ENCODE peak calls at places on chromosomes 6 and 20, in six cellular contexts. One of them, this sample, is unnamed.
A peak's percentile ranks its signal among the peaks of the same experiment; 100 is the strongest.

GRCh38 chr20:14711681-14712080 is 374.3 kb upstream of the FLRT3 start:
- DNase-seq in WERI-Rb-1: no peak
- DNase-seq in cardiac muscle cell: no peak
- DNase-seq in Panc1: no peak
- DNase-seq in keratinocyte: no peak
- DNase-seq in neural progenitor cell: peak; percentile 65
- DNase-seq in this sample: no peak

GRCh38 chr6:41231246-41231645 is 3.1 kb downstream of the TREML4 start:
- DNase-seq in cardiac muscle cell: no peak
- DNase-seq in Panc1: no peak
- DNase-seq in WERI-Rb-1: no peak
- DNase-seq in keratinocyte: no peak
- DNase-seq in neural progenitor cell: no peak
- DNase-seq in this sample: no peak

GRCh38 chr6:158818008-158818579 is 1.1 kb downstream of the EZR start:
- DNase-seq in cardiac muscle cell: peak; percentile 75
- DNase-seq in keratinocyte: no peak
- DNase-seq in WERI-Rb-1: peak; percentile 80
- DNase-seq in neural progenitor cell: peak; percentile 92
- DNase-seq in Panc1: no peak
- DNase-seq in this sample: peak; percentile 76

GRCh38 chr6:90277301-90278011 is 19.2 kb downstream of the BACH2 start:
- DNase-seq in keratinocyte: no peak
- DNase-seq in Panc1: no peak
- DNase-seq in neural progenitor cell: no peak
- DNase-seq in cardiac muscle cell: peak; percentile 33
- DNase-seq in WERI-Rb-1: no peak
- DNase-seq in this sample: no peak

GRCh38 chr6:16130437-16130891 is 1.6 kb downstream of the MYLIP start:
- DNase-seq in Panc1: no peak
- DNase-seq in cardiac muscle cell: peak; percentile 8
- DNase-seq in keratinocyte: no peak
- DNase-seq in WERI-Rb-1: peak; percentile 37
- DNase-seq in neural progenitor cell: peak; percentile 10
- DNase-seq in this sample: no peak

GRCh38 chr6:2783188-2783957 is 18.2 kb downstream of the WRNIP1 start:
- DNase-seq in keratinocyte: no peak
- DNase-seq in WERI-Rb-1: peak; percentile 60
- DNase-seq in cardiac muscle cell: no peak
- DNase-seq in Panc1: no peak
- DNase-seq in neural progenitor cell: peak; percentile 30
- DNase-seq in this sample: no peak

GRCh38 chr6:46925563-46926253 is 4.0 kb upstream of the ADGRF5 start:
- DNase-seq in cardiac muscle cell: peak; percentile 92
- DNase-seq in neural progenitor cell: no peak
- DNase-seq in WERI-Rb-1: no peak
- DNase-seq in Panc1: peak; percentile 28
- DNase-seq in keratinocyte: peak; percentile 21
- DNase-seq in this sample: no peak

GRCh38 chr6:127606131-127606562 is 29.2 kb downstream of the C6orf58 start:
- DNase-seq in cardiac muscle cell: peak; percentile 50
- DNase-seq in neural progenitor cell: peak; percentile 67
- DNase-seq in Panc1: no peak
- DNase-seq in keratinocyte: no peak
- DNase-seq in WERI-Rb-1: peak; percentile 63
- DNase-seq in this sample: no peak

GRCh38 chr6:45739058-45739457 is 276.6 kb downstream of the CLIC5 start:
- DNase-seq in Panc1: no peak
- DNase-seq in cardiac muscle cell: no peak
- DNase-seq in keratinocyte: no peak
- DNase-seq in neural progenitor cell: no peak
- DNase-seq in WERI-Rb-1: no peak
- DNase-seq in this sample: no peak

GRCh38 chr6:10412165-10412947 is 2.5 kb downstream of the TFAP2A start:
- DNase-seq in cardiac muscle cell: peak; percentile 71
- DNase-seq in neural progenitor cell: peak; percentile 73
- DNase-seq in keratinocyte: no peak
- DNase-seq in Panc1: no peak
- DNase-seq in WERI-Rb-1: no peak
- DNase-seq in this sample: no peak

GRCh38 chr6:69232506-69233194 is 564.2 kb downstream of the LMBRD1 start:
- DNase-seq in cardiac muscle cell: peak; percentile 77
- DNase-seq in WERI-Rb-1: peak; percentile 68
- DNase-seq in neural progenitor cell: peak; percentile 90
- DNase-seq in keratinocyte: no peak
- DNase-seq in Panc1: no peak
- DNase-seq in this sample: no peak

GRCh38 chr6:20213271-20213798 is 1.1 kb upstream of the MBOAT1 start:
- DNase-seq in Panc1: no peak
- DNase-seq in keratinocyte: no peak
- DNase-seq in WERI-Rb-1: no peak
- DNase-seq in cardiac muscle cell: no peak
- DNase-seq in neural progenitor cell: no peak
- DNase-seq in this sample: no peak
- H3K27ac ChIP-seq in Panc1: peak overlapping the region; percentile 93
- H3K27ac ChIP-seq in keratinocyte: peak overlapping the region; percentile 94
- H3K27ac ChIP-seq in WERI-Rb-1: peak overlapping the region; percentile 86
- H3K27ac ChIP-seq in cardiac muscle cell: peak overlapping the region; percentile 78
- H3K27ac ChIP-seq in neural progenitor cell: no peak overlapping the region
- H3K27ac ChIP-seq in this sample: peak overlapping the region; percentile 19

GRCh38 chr6:42692151-42692911 is 30.1 kb downstream of the PRPH2 start:
- DNase-seq in WERI-Rb-1: no peak
- DNase-seq in cardiac muscle cell: peak; percentile 56
- DNase-seq in Panc1: no peak
- DNase-seq in neural progenitor cell: no peak
- DNase-seq in keratinocyte: no peak
- DNase-seq in this sample: no peak
- H3K4me3 ChIP-seq in WERI-Rb-1: no peak overlapping the region
- H3K4me3 ChIP-seq in cardiac muscle cell: no peak overlapping the region
- H3K4me3 ChIP-seq in Panc1: no peak overlapping the region
- H3K4me3 ChIP-seq in neural progenitor cell: no peak overlapping the region
- H3K4me3 ChIP-seq in keratinocyte: no peak overlapping the region
- H3K4me3 ChIP-seq in this sample: no peak overlapping the region

DNA sequence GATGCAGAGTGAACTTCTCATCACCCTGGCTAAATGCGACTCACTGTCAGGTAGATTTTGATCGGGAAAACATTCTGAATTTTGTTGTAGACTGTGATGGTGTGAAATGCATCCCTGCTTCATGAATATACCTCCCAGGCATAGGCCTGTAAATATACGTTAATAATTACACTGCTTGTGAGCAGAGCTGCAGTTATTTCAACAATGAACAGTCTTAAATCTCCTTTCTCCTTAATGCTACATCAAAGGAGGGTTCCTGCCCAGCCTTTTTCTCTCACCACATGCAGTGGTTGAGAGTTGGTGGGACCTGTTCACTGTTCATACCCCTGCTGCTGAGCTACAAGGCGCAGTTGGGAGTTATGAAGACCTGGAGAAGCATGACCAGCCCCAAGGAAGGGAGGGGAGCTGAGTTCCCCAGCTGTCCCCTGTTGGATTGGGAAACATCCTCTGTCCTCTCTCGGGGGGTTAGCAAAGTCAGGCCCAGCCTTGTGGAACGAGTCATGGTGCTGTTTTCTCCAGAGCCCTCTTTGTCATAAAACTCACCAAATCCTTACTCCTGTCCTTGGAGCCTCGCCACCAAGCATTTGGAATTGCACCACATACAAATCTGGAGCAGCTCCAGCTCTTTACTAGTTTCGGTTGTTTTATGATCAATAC is 111.8 kb upstream of the FOXQ1 start:
- DNase-seq in Panc1: no peak
- DNase-seq in cardiac muscle cell: no peak
- DNase-seq in neural progenitor cell: no peak
- DNase-seq in WERI-Rb-1: no peak
- DNase-seq in keratinocyte: no peak
- DNase-seq in this sample: no peak
- H3K27ac ChIP-seq in Panc1: no peak overlapping the region
- H3K27ac ChIP-seq in cardiac muscle cell: no peak overlapping the region
- H3K27ac ChIP-seq in neural progenitor cell: no peak overlapping the region
- H3K27ac ChIP-seq in WERI-Rb-1: no peak overlapping the region
- H3K27ac ChIP-seq in keratinocyte: no peak overlapping the region
- H3K27ac ChIP-seq in this sample: no peak overlapping the region

DNA sequence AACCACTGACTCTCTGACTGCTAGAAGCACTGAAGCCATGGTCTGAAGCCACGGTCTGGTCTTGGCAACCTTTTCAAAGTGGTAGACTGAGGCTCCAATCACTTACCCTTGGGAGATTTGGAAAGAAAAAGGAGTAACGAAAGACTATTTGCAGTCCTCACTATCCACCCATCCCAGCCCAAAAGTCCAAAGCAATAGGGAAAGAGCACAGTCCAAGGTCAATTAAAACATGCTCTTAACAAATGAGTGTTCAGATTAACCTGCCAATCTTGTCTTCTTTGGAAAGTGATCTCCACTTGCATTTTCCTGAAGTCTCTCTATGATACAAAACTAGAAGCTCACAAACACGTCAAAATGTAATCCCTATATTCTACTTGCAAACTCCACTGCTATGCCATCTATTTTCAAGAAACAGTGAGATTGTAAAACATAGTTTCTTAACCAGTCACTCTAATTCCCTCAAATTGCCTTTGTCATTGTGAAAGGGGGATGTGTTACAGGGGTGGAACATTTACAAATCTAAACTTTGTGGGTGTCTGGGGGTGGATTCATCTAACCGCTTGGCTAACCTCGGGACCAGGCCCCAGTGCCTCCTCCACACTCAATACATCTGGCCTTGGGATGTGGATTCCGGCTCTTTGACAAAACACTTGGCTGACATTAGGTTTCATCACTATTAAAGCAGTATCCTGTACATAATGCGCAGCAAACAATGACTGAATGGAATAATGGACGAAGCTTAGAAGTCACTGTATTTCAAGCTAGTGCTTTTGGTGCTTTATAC is 56.4 kb downstream of the B4GALT5 start:
- DNase-seq in Panc1: no peak
- DNase-seq in neural progenitor cell: no peak
- DNase-seq in WERI-Rb-1: no peak
- DNase-seq in cardiac muscle cell: peak; percentile 88
- DNase-seq in keratinocyte: no peak
- DNase-seq in this sample: no peak
- H3K4me3 ChIP-seq in Panc1: no peak overlapping the region
- H3K4me3 ChIP-seq in neural progenitor cell: no peak overlapping the region
- H3K4me3 ChIP-seq in WERI-Rb-1: no peak overlapping the region
- H3K4me3 ChIP-seq in cardiac muscle cell: no peak overlapping the region
- H3K4me3 ChIP-seq in keratinocyte: no peak overlapping the region
- H3K4me3 ChIP-seq in this sample: no peak overlapping the region

GRCh38 chr6:87093199-87093598 is 1.7 kb downstream of the CGA start:
- DNase-seq in Panc1: no peak
- DNase-seq in cardiac muscle cell: no peak
- DNase-seq in neural progenitor cell: no peak
- DNase-seq in WERI-Rb-1: no peak
- DNase-seq in keratinocyte: no peak
- DNase-seq in this sample: no peak
- H3K27ac ChIP-seq in Panc1: no peak overlapping the region
- H3K27ac ChIP-seq in cardiac muscle cell: no peak overlapping the region
- H3K27ac ChIP-seq in neural progenitor cell: no peak overlapping the region
- H3K27ac ChIP-seq in WERI-Rb-1: no peak overlapping the region
- H3K27ac ChIP-seq in keratinocyte: no peak overlapping the region
- H3K27ac ChIP-seq in this sample: no peak overlapping the region

This sample was measured in CD8-positive, alpha-beta T cell.